ENCODE peak calls at places on chromosomes 7 and 10, in eight cellular contexts. H, X, I, O, C, R, Y and W are unnamed samples.

GRCh38 chr7:11427686-11428273 is 404.2 kb downstream of the THSD7A start:
- DNase-seq in R (no peak), O (peak; percentile 58), H (no peak), Y (no peak), C (no peak), X (peak; percentile 47), I (peak; percentile 66), W (no peak)

GRCh38 chr7:81725496-81726117 is 44.2 kb downstream of the HGF start:
- DNase-seq in O (peak; percentile 67), I (no peak), X (peak; percentile 66), R (no peak), C (no peak), Y (no peak), H (no peak), W (no peak)

GRCh38 chr10:69338547-69339450 is 60.5 kb downstream of the HK1 start:
- DNase-seq in X (no peak), I (no peak), O (no peak), C (no peak), Y (no peak), R (no peak), H (no peak), W (no peak)

GRCh38 chr7:155270876-155271275 is 26.8 kb upstream of the INSIG1 start:
- DNase-seq in H (no peak), Y (no peak), R (no peak), O (no peak), C (no peak), X (no peak), I (no peak), W (no peak)

GRCh38 chr10:71828702-71829101 is 22.3 kb downstream of the PSAP start:
- DNase-seq in I (no peak), R (no peak), Y (no peak), O (no peak), X (no peak), H (no peak), C (no peak), W (no peak)

GRCh38 chr7:152462995-152463713 is 27.4 kb upstream of the KMT2C start:
- DNase-seq in C (no peak), X (no peak), O (peak; percentile 22), I (no peak), H (no peak), R (no peak), Y (no peak), W (no peak)

GRCh38 chr7:100604976-100605911 is 3.1 kb downstream of the PCOLCE start:
- DNase-seq in H (no peak), I (no peak), R (no peak), Y (no peak), O (no peak), X (no peak), C (no peak), W (no peak)

GRCh38 chr10:659710-660141 is 29.7 kb downstream of the DIP2C start:
- DNase-seq in I (no peak), X (peak; percentile 62), O (peak; percentile 33), Y (no peak), R (no peak), C (no peak), H (no peak), W (no peak)

GRCh38 chr7:128701062-128701785 is 29.1 kb downstream of the GARIN1A start:
- DNase-seq in I (no peak), O (no peak), H (no peak), Y (no peak), X (no peak), C (no peak), R (no peak), W (no peak)

GRCh38 chr10:87724789-87725188 is 65.1 kb downstream of the PAPSS2 start:
- DNase-seq in O (no peak), R (no peak), I (no peak), C (no peak), X (no peak), Y (no peak), H (no peak), W (no peak)

GRCh38 chr10:34178196-34178595 is 636.9 kb downstream of the PARD3 start:
- DNase-seq in H (no peak), O (no peak), R (no peak), C (no peak), I (no peak), X (no peak), Y (no peak), W (no peak)

GRCh38 chr10:96306516-96306915 is 2.3 kb downstream of the DNTT start:
- DNase-seq in I (no peak), C (no peak), X (peak; percentile 22), R (no peak), Y (peak; percentile 4), O (no peak), H (no peak), W (no peak)

GRCh38 chr10:77846718-77847311 is 79.7 kb downstream of the DLG5 start:
- DNase-seq in Y (peak; percentile 35), R (peak; percentile 60), O (peak; percentile 48), C (peak; percentile 36), I (peak; percentile 58), H (peak; percentile 51), X (peak; percentile 88), W (no peak)

GRCh38 chr7:134703781-134704180 is 57.1 kb downstream of the BPGM start:
- DNase-seq in C (no peak), H (no peak), I (no peak), X (no peak), Y (no peak), R (no peak), O (no peak), W (no peak)

GRCh38 chr7:22137026-22137425 is 191.3 kb upstream of the CDCA7L start:
- DNase-seq in C (no peak), R (no peak), Y (no peak), H (no peak), O (peak; percentile 33), X (peak; percentile 27), I (no peak), W (no peak)

GRCh38 chr7:5827755-5828154 is 46.3 kb upstream of the RNF216 start:
- DNase-seq in X (no peak), C (no peak), I (no peak), H (peak; percentile 40), Y (peak; percentile 15), O (no peak), R (peak; percentile 33), W (no peak)

GRCh38 chr7:47713595-47713994 is 131.7 kb upstream of the TNS3 start:
- DNase-seq in O (no peak), Y (no peak), R (no peak), H (no peak), C (no peak), I (no peak), X (no peak), W (no peak)

GRCh38 chr7:36034020-36034419 is 119.0 kb upstream of the EEPD1 start:
- DNase-seq in Y (no peak), R (no peak), H (no peak), C (no peak), X (peak; percentile 75), I (no peak), O (no peak), W (no peak)

GRCh38 chr7:9523579-9523978 is 1090.2 kb downstream of the NXPH1 start:
- DNase-seq in Y (no peak), O (no peak), X (no peak), C (no peak), R (no peak), H (no peak), I (no peak), W (no peak)

GRCh38 chr7:96327429-96327828 is 5.5 kb upstream of the SLC25A13 start:
- DNase-seq in C (no peak), R (no peak), Y (no peak), H (no peak), O (no peak), I (no peak), X (no peak), W (no peak)

GRCh38 chr7:27164381-27165088 is 802 bp downstream of the HOXA9 start:
- DNase-seq in Y (no peak), C (no peak), X (peak; percentile 33), R (no peak), O (no peak), H (no peak), I (no peak), W (no peak)

GRCh38 chr7:5591547-5591899 is 167.9 kb upstream of the TNRC18 start:
- DNase-seq in C (no peak), Y (no peak), O (peak; percentile 82), H (no peak), X (peak; percentile 86), I (no peak), R (no peak), W (no peak)

GRCh38 chr10:90742189-90742588 is 115.7 kb downstream of the HTR7 start:
- DNase-seq in Y (no peak), R (no peak), H (no peak), I (no peak), O (no peak), X (peak; percentile 21), C (no peak), W (no peak)

GRCh38 chr10:3452683-3453388 is 280.3 kb upstream of the PITRM1 start:
- DNase-seq in I (no peak), Y (no peak), C (no peak), O (no peak), H (no peak), R (no peak), X (peak; percentile 63), W (no peak)

GRCh38 chr10:12448729-12449391 is 99.5 kb downstream of the CAMK1D start:
- DNase-seq in H (peak; percentile 69), X (peak; percentile 52), C (peak; percentile 18), Y (peak; percentile 78), I (no peak), O (peak; percentile 83), R (peak; percentile 45), W (peak; percentile 8)

GRCh38 chr7:43856316-43856715 is 13.0 kb downstream of the MRPS24 start:
- DNase-seq in C (no peak), O (no peak), X (no peak), H (no peak), R (no peak), I (no peak), Y (no peak), W (no peak)